ENCODE peak calls at places on chromosomes 6 and 20, in seven cellular contexts. W is stomach, C is Peyer's patch, E is psoas muscle, D is right lobe of liver, L is cardiac muscle cell, Q is heart right ventricle. J is an unnamed sample.

GRCh38 chr6:142846883-142847287 is 98.1 kb downstream of the HIVEP2 start:
- DNase-seq in W (no peak), C (no peak), E (peak), D (no peak), L (no peak), Q (no peak), J (no peak)

GRCh38 chr6:77430506-77430905 is 32.8 kb downstream of the HTR1B start:
- DNase-seq in W (no peak), C (no peak), E (no peak), D (no peak), L (no peak), Q (no peak), J (no peak)

GRCh38 chr20:35901678-35902544 is 52.4 kb downstream of the SCAND1 start:
- DNase-seq in W (no peak), C (no peak), E (no peak), D (no peak), L (peak), Q (no peak), J (peak)

GRCh38 chr20:21315138-21315537 is 12.0 kb downstream of the XRN2 start:
- DNase-seq in W (no peak), C (no peak), E (no peak), D (no peak), L (no peak), Q (no peak), J (no peak)

GRCh38 chr20:19609642-19610223 is 148.3 kb upstream of the RIN2 start:
- DNase-seq in W (no peak), C (no peak), E (no peak), D (no peak), L (no peak), Q (no peak), J (no peak)

GRCh38 chr20:31934968-31935764 is 16.7 kb downstream of the PDRG1 start:
- DNase-seq in W (no peak), C (no peak), E (no peak), D (no peak), L (peak), Q (no peak), J (no peak)

GRCh38 chr6:148570456-148570855 is 176.4 kb upstream of the UST start:
- DNase-seq in W (no peak), C (no peak), E (no peak), D (no peak), L (no peak), Q (no peak), J (no peak)

GRCh38 chr20:63520939-63521601 is 505 bp downstream of the PPDPF start:
- DNase-seq in W (peak), C (peak), E (peak), D (peak), L (peak), Q (peak), J (peak)

GRCh38 chr6:128036808-128037570 is 136.1 kb upstream of the THEMIS start:
- DNase-seq in W (no peak), C (no peak), E (no peak), D (no peak), L (no peak), Q (no peak), J (no peak)

GRCh38 chr20:60984666-60985065 is 267.4 kb upstream of the CDH4 start:
- DNase-seq in W (no peak), C (no peak), E (no peak), D (no peak), L (no peak), Q (no peak), J (no peak)

GRCh38 chr6:47288245-47289090 is 21.2 kb downstream of the TNFRSF21 start:
- DNase-seq in W (peak), C (no peak), E (no peak), D (no peak), L (no peak), Q (no peak), J (no peak)

GRCh38 chr6:70901324-70901723 is 55.5 kb downstream of the B3GAT2 start:
- DNase-seq in W (no peak), C (no peak), E (no peak), D (no peak), L (no peak), Q (no peak), J (no peak)

GRCh38 chr6:150325093-150325772 is 43.6 kb upstream of the IYD start:
- DNase-seq in W (peak), C (no peak), E (no peak), D (no peak), L (no peak), Q (no peak), J (peak)

GRCh38 chr20:46089076-46089337 is 755 bp downstream of the NCOA5 start:
- DNase-seq in W (no peak), C (no peak), E (no peak), D (no peak), L (peak), Q (no peak), J (no peak)

GRCh38 chr6:165811512-165811911 is 148.5 kb upstream of the PDE10A start:
- DNase-seq in W (no peak), C (no peak), E (no peak), D (no peak), L (no peak), Q (no peak), J (no peak)

GRCh38 chr6:76697585-76697984 is 625.1 kb upstream of the IMPG1 start:
- DNase-seq in W (no peak), C (no peak), E (no peak), D (no peak), L (no peak), Q (no peak), J (peak)

GRCh38 chr20:54172856-54173652 is 732 bp downstream of the CYP24A1 start:
- DNase-seq in W (no peak), C (no peak), E (no peak), D (no peak), L (peak), Q (no peak), J (no peak)

GRCh38 chr6:52253494-52253893 is 9.2 kb upstream of the IL17F start:
- DNase-seq in W (no peak), C (no peak), E (no peak), D (no peak), L (no peak), Q (no peak), J (no peak)

GRCh38 chr6:103522045-103522444 is 1337.7 kb downstream of the HACE1 start:
- DNase-seq in W (no peak), C (no peak), E (no peak), D (no peak), L (no peak), Q (no peak), J (no peak)

GRCh38 chr20:22974354-22974753 is 60.8 kb upstream of the SSTR4 start:
- DNase-seq in W (peak), C (no peak), E (no peak), D (no peak), L (peak), Q (no peak), J (no peak)

GRCh38 chr6:113969888-113970807 is 800 bp downstream of the HDAC2 start:
- DNase-seq in W (peak), C (peak), E (peak), D (peak), L (peak), Q (peak), J (peak)

GRCh38 chr6:136262940-136263339 is 12.8 kb upstream of the MTFR2 start:
- DNase-seq in W (no peak), C (no peak), E (no peak), D (no peak), L (no peak), Q (no peak), J (no peak)

GRCh38 chr6:37514377-37514776 is 14.7 kb upstream of the CCDC167 start:
- DNase-seq in W (no peak), C (no peak), E (no peak), D (no peak), L (no peak), Q (no peak), J (no peak)

GRCh38 chr6:40550096-40550731 is 37.0 kb downstream of the LRFN2 start:
- DNase-seq in W (peak), C (no peak), E (no peak), D (no peak), L (peak), Q (no peak), J (peak)

GRCh38 chr6:7008451-7008988 is 99.2 kb upstream of the RREB1 start:
- DNase-seq in W (no peak), C (no peak), E (no peak), D (no peak), L (no peak), Q (no peak), J (no peak)

GRCh38 chr6:130700397-130700796 is 126.8 kb upstream of the SMLR1 start:
- DNase-seq in W (no peak), C (no peak), E (no peak), D (no peak), L (no peak), Q (no peak), J (no peak)

GRCh38 chr6:35392111-35392702 is 49.8 kb downstream of the PPARD start:
- DNase-seq in W (peak), C (peak), E (no peak), D (peak), L (no peak), Q (no peak), J (peak)

GRCh38 chr20:17971571-17972013 is 2.8 kb downstream of the MGME1 start:
- DNase-seq in W (no peak), C (peak), E (no peak), D (no peak), L (peak), Q (no peak), J (peak)

GRCh38 chr6:82712826-82713225 is 349.2 kb downstream of the TPBG start:
- DNase-seq in W (no peak), C (no peak), E (no peak), D (no peak), L (no peak), Q (no peak), J (peak)

GRCh38 chr6:43393597-43393996 is 24.1 kb upstream of the ZNF318 start:
- DNase-seq in W (no peak), C (no peak), E (no peak), D (no peak), L (no peak), Q (no peak), J (no peak)
- H3K27ac ChIP-seq in W (no peak), C (no peak), E (no peak), D (no peak), L (peak), Q (no peak), J (no peak)

DNA sequence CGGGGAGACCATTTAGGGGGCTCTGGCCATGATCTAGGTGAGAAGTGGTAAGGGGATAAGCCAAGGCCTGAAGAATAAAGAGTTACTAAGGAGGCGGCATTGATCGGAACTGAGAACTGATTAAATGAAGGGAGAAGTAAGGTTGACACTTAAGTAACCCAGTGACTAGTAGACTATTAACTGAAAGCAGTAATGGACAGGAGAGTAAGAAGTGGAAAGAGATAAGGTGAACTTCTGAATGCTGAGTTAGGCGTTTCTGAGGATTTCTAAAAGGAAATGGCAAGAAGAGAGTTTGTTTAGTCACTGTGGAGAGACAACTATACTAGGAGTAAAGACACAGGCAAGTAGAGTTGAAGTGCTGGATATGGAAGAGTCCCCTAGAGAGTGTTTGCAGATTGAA is 1.9 kb downstream of the ABCF1 start:
- DNase-seq in W (no peak), C (no peak), E (no peak), D (no peak), L (no peak), Q (no peak), J (peak)
- H3K4me3 ChIP-seq in W (no peak), C (no peak), E (peak), D (no peak), L (no peak), Q (no peak), J (no peak)

GRCh38 chr20:888057-888456 is 28.1 kb downstream of the ANGPT4 start:
- DNase-seq in W (no peak), C (no peak), E (no peak), D (no peak), L (no peak), Q (no peak), J (no peak)
- H3K27ac ChIP-seq in W (no peak), C (no peak), E (no peak), D (no peak), L (no peak), Q (no peak), J (no peak)

DNA sequence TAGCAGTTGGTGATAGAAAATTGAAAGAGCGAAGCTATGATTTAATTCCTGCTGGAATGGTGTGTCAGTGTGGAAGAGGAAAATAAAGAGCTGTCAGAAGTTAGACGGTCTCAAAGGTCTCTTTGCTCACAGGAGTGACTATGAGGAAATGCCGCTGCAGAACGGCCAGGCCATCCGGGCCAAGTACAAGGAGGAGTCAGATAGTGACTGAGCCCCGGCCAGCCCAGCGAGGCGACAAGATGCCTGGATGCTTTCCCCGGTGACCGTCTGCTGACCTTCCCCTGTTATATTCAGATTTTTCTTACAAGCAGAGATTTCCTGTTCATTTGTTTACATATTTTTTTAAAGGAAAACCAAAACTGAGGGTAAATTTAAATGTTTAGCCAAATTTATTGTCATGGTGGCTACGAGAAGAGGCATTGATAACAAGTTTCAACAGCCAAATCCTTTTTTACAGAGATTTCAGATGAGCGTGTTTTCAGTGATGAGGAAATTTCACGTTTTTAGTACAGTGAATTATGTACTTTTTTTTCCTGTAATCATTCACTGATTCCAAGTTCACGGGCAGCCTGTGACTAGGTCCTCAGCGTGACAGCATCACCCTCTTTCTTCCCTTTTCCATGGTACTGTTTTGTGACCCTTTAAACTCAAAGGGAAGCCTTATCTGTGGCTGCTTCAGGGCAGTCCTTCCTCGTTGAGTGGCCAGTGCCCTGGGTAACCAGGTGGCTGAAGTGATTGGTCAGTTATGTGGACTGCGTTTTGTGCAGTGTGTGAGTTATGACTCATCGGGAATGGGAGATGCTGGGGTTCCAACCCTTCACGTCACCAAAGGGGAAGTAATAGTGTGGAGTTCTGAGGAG is 12.6 kb downstream of the DYNLT1 start:
- DNase-seq in W (peak), C (peak), E (peak), D (peak), L (no peak), Q (peak), J (peak)
- H3K4me3 ChIP-seq in W (no peak), C (no peak), E (no peak), D (no peak), L (no peak), Q (peak), J (no peak)

DNA sequence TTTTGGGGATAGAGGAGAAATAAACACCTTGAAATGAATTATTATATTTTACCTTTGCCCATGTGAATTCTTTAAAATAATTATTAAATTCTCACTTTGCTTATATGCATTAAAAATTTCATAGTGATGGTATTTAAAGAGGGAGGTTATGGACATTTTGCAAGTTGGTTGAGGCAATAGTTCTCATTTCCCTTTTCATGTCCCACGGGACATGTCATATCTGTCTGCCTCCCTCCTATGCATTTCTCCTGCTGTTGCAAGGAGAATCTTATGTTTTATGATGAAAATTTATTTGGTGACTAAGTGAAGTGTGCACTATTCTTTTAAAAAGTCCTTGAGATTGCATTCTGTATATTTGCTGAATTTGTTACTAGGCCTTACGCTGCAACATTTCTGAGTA is 67.2 kb downstream of the UTRN start:
- DNase-seq in W (no peak), C (no peak), E (no peak), D (no peak), L (no peak), Q (no peak), J (no peak)
- H3K27ac ChIP-seq in W (no peak), C (no peak), E (peak), D (no peak), L (peak), Q (no peak), J (no peak)